ENCODE peak calls at places on chromosomes 6 and 20, in four cellular contexts. Q is HepG2, T is K562, J is GM12878. W is an unnamed sample.

GRCh38 chr20:14826926-14827325 is 489.5 kb upstream of the FLRT3 start:
- DNase-seq in J (no peak), Q (no peak), T (no peak), W (no peak)

GRCh38 chr6:45687570-45687969 is 309.8 kb upstream of the SUPT3H start:
- DNase-seq in Q (no peak), J (no peak), T (no peak), W (no peak)

GRCh38 chr6:43273707-43274106 is 24.4 kb upstream of the SLC22A7 start:
- DNase-seq in J (no peak), Q (peak), T (no peak), W (no peak)

GRCh38 chr6:163239572-163240340 is 174.8 kb upstream of the QKI start:
- DNase-seq in J (no peak), Q (no peak), T (no peak), W (no peak)

GRCh38 chr6:117167520-117168271 is 97.7 kb upstream of the VGLL2 start:
- DNase-seq in Q (no peak), J (no peak), T (no peak), W (no peak)

GRCh38 chr6:147434508-147434907 is 74.0 kb upstream of the SAMD5 start:
- DNase-seq in T (no peak), J (no peak), Q (no peak), W (no peak)

GRCh38 chr6:118663993-118664985 is 12.9 kb upstream of the CEP85L start:
- DNase-seq in T (no peak), J (no peak), Q (no peak), W (no peak)

GRCh38 chr20:25584905-25585704 is at the start of gene NINL:
- DNase-seq in Q (peak), J (no peak), T (peak), W (peak)

GRCh38 chr6:4660377-4661321 is 115.6 kb upstream of the CDYL start:
- DNase-seq in J (no peak), Q (no peak), T (no peak), W (no peak)

GRCh38 chr6:44869321-44869897 is 458.7 kb upstream of the RUNX2 start:
- DNase-seq in Q (peak), J (peak), T (no peak), W (no peak)

GRCh38 chr6:39411465-39411864 is 89.0 kb upstream of the KCNK16 start:
- DNase-seq in T (no peak), Q (no peak), J (no peak), W (no peak)

GRCh38 chr20:45090481-45090880 is 10.4 kb downstream of the KCNS1 start:
- DNase-seq in J (no peak), T (no peak), Q (no peak), W (no peak)

GRCh38 chr6:129890164-129890563 is 29.0 kb upstream of the TMEM244 start:
- DNase-seq in T (peak), Q (no peak), J (no peak), W (no peak)

GRCh38 chr6:168440520-168441433 is at the start of gene SMOC2:
- DNase-seq in J (no peak), Q (no peak), T (no peak), W (no peak)

GRCh38 chr6:48378874-48379407 is 267.9 kb upstream of the PTCHD4 start:
- DNase-seq in J (no peak), Q (no peak), T (no peak), W (no peak)

GRCh38 chr6:33566182-33567084 is 13.6 kb downstream of the BAK1 start:
- DNase-seq in J (no peak), Q (no peak), T (no peak), W (no peak)

GRCh38 chr6:47209632-47210031 is 100.1 kb downstream of the TNFRSF21 start:
- DNase-seq in J (no peak), T (no peak), Q (no peak), W (no peak)

GRCh38 chr6:33621396-33622388 is 570 bp downstream of the ITPR3 start:
- DNase-seq in Q (no peak), J (no peak), T (peak), W (no peak)

GRCh38 chr6:142395768-142396231 is 94.0 kb downstream of the ADGRG6 start:
- DNase-seq in T (no peak), J (peak), Q (no peak), W (no peak)

GRCh38 chr6:9139762-9140161 is 704.4 kb upstream of the SLC35B3 start:
- DNase-seq in Q (no peak), T (no peak), J (no peak), W (no peak)

GRCh38 chr20:14384411-14384810 is 47.0 kb upstream of the FLRT3 start:
- DNase-seq in Q (no peak), J (no peak), T (no peak), W (no peak)

GRCh38 chr20:18712877-18713276 is 100.7 kb upstream of the SCP2D1 start:
- DNase-seq in T (no peak), Q (no peak), J (no peak), W (no peak)

GRCh38 chr6:160792711-160793110 is 90.7 kb downstream of the PLG start:
- DNase-seq in T (no peak), Q (no peak), J (no peak), W (no peak)

GRCh38 chr6:38773338-38773737 is 58.2 kb downstream of the DNAH8 start:
- DNase-seq in J (no peak), T (peak), Q (peak), W (no peak)

GRCh38 chr6:113813207-113813606 is 43.9 kb upstream of the MARCKS start:
- DNase-seq in T (no peak), J (no peak), Q (no peak), W (no peak)

GRCh38 chr6:107491059-107491609 is 1.2 kb downstream of the SOBP start:
- DNase-seq in T (no peak), J (no peak), Q (peak), W (peak)

GRCh38 chr6:75893058-75893775 is 144.2 kb downstream of the MYO6 start:
- DNase-seq in T (peak), Q (peak), J (peak), W (peak)

GRCh38 chr6:28769626-28770402 is 154.0 kb downstream of the TRIM27 start:
- DNase-seq in Q (no peak), J (no peak), T (peak), W (peak)

GRCh38 chr6:52176550-52176949 is 9.6 kb upstream of the IL17A start:
- DNase-seq in Q (no peak), J (no peak), T (no peak), W (no peak)

GRCh38 chr6:81075974-81076373 is 676.5 kb downstream of the TENT5A start:
- DNase-seq in Q (peak), J (no peak), T (no peak), W (no peak)

GRCh38 chr6:77038801-77039200 is 424.5 kb downstream of the HTR1B start:
- DNase-seq in T (no peak), Q (no peak), J (no peak), W (no peak)

DNA sequence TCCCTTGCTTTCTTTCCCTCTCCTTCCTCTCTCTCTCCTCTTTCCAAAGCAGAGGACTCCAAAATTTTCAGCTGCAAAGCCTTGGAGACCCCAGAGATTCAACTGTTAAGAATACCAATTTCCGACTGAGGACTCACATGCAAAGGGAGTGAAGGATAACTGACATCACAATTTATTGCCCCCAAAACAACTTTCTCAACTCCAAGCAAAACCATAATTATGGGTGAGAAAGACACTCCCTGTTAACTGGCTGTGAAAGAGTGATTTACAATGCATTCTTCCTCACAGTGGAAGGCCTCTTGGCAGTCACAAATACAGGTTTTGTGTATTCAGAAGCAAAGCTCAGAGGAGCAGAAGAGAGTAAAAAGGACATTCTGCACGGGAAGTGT is 421.0 kb upstream of the JARID2 start:
- DNase-seq in J (no peak), T (no peak), Q (no peak), W (no peak)
- TF ChIP-seq MYC in J (no peak), T (no peak), Q (no peak), W (no peak)

GRCh38 chr6:157994126-157994795 is 12.6 kb downstream of the SYNJ2 start:
- DNase-seq in T (no peak), J (no peak), Q (peak), W (no peak)
- TF ChIP-seq ESRRA in T (no peak), J (no peak), Q (no peak), W (no peak)

GRCh38 chr6:49556429-49556837 is 6.0 kb downstream of the C6orf141 start:
- DNase-seq in Q (peak), T (peak), J (no peak), W (peak)
- TF ChIP-seq POLR2AphosphoS2 in Q (no peak), T (no peak), J (no peak), W (no peak)

GRCh38 chr6:109095036-109095820 is at the start of gene CEP57L1:
- DNase-seq in T (peak), Q (peak), J (peak), W (peak)
- TF ChIP-seq MYC in T (no peak), Q (peak), J (no peak), W (no peak)

DNA sequence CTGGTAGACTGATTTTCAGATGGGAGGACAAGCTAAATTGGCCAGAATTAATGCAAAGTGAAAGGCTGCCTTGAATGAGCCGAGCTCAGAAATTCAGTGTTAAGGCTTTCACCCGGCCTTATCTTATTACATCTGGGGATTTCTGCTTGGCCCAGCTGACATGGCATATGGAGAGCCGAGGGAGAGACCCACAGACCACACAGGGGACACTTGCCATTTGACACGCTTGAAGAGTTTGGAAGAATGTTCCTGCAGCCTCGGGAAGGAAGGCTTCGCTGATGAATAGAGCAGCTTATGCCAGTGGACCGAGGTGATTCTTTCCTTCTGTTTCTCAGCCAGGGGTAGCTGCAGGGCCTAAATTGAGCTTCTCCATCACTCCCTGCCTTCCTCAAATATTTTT is 9.0 kb downstream of the MOCS3 start:
- DNase-seq in J (no peak), Q (no peak), T (no peak), W (no peak)
- TF ChIP-seq ESRRA in J (no peak), Q (no peak), T (no peak), W (no peak)

GRCh38 chr6:170289971-170290305 is 940 bp downstream of the DLL1 start:
- DNase-seq in T (no peak), Q (no peak), J (no peak), W (no peak)
- TF ChIP-seq POLR2AphosphoS2 in T (no peak), Q (no peak), J (no peak), W (no peak)

GRCh38 chr20:61186771-61187170 is 65.3 kb upstream of the CDH4 start:
- DNase-seq in Q (no peak), J (no peak), T (no peak), W (no peak)
- TF ChIP-seq MYC in Q (no peak), J (no peak), T (no peak), W (no peak)

W was measured in A549.